ENCODE peak calls at places on chromosomes 12 and 14, in four cellular contexts. X is suprapubic skin, C is GM23248, M is dorsolateral prefrontal cortex. B is an unnamed sample.
A peak's percentile ranks its signal among the peaks of the same experiment; 100 is the strongest.

GRCh38 chr12:106094304-106094703 is 44.5 kb downstream of the NUAK1 start:
- DNase-seq in X (no peak), C (peak; percentile 43), M (no peak), B (no peak)

GRCh38 chr12:49331360-49332222 is 5.4 kb downstream of the C1QL4 start:
- DNase-seq in X (peak; percentile 81), C (peak; percentile 85), M (peak; percentile 80), B (peak; percentile 69)

GRCh38 chr14:99971929-99972747 is 93.1 kb upstream of the EVL start:
- DNase-seq in X (no peak), C (peak; percentile 61), M (no peak), B (no peak)

GRCh38 chr14:34051966-34052657 is 101.2 kb upstream of the EGLN3 start:
- DNase-seq in X (no peak), C (peak; percentile 83), M (no peak), B (no peak)

GRCh38 chr14:77065851-77066554 is 32.1 kb upstream of the CIPC start:
- DNase-seq in X (no peak), C (peak; percentile 45), M (no peak), B (no peak)

GRCh38 chr14:35632276-35633071 is 98.5 kb downstream of the INSM2 start:
- DNase-seq in X (no peak), C (peak; percentile 55), M (no peak), B (no peak)

GRCh38 chr12:76037130-76038105 is 5.8 kb upstream of the PHLDA1 start:
- DNase-seq in X (no peak), C (peak; percentile 89), M (no peak), B (no peak)

GRCh38 chr12:50533203-50533584 is 28.4 kb downstream of the DIP2B start:
- DNase-seq in X (no peak), C (no peak), M (no peak), B (no peak)

GRCh38 chr14:103503296-103503695 is 19.3 kb downstream of the CKB start:
- DNase-seq in X (peak; percentile 75), C (no peak), M (no peak), B (no peak)

GRCh38 chr12:100114574-100114973 is 28.1 kb downstream of the BLTP3B start:
- DNase-seq in X (no peak), C (no peak), M (no peak), B (no peak)

GRCh38 chr12:118342115-118342514 is 30.6 kb downstream of the TAOK3 start:
- DNase-seq in X (no peak), C (no peak), M (no peak), B (no peak)

GRCh38 chr12:108302471-108303311 is 36.4 kb downstream of the CMKLR1 start:
- DNase-seq in X (peak; percentile 93), C (peak; percentile 83), M (no peak), B (no peak)

GRCh38 chr14:98182385-98183055 is 1089.5 kb downstream of the BCL11B start:
- DNase-seq in X (no peak), C (peak; percentile 2), M (no peak), B (no peak)

GRCh38 chr14:57502581-57503254 is 9.1 kb upstream of the CCDC198 start:
- DNase-seq in X (no peak), C (peak; percentile 15), M (peak; percentile 51), B (no peak)

GRCh38 chr12:130831246-130831645 is 7.8 kb downstream of the STX2 start:
- DNase-seq in X (peak; percentile 70), C (no peak), M (no peak), B (no peak)

GRCh38 chr14:100914597-100915021 is 11.1 kb upstream of the RTL1 start:
- DNase-seq in X (no peak), C (peak; percentile 58), M (no peak), B (no peak)

GRCh38 chr12:47905313-47905730 is 528 bp upstream of the VDR start:
- DNase-seq in X (no peak), C (peak; percentile 53), M (no peak), B (no peak)

GRCh38 chr12:38137716-38138115 is 178.9 kb upstream of the ALG10B start:
- DNase-seq in X (no peak), C (no peak), M (no peak), B (no peak)

GRCh38 chr12:12480074-12480473 is 82.6 kb downstream of the DUSP16 start:
- DNase-seq in X (no peak), C (no peak), M (no peak), B (no peak)

GRCh38 chr12:55797550-55797949 is 20.0 kb downstream of the SARNP start:
- DNase-seq in X (no peak), C (no peak), M (no peak), B (no peak)

GRCh38 chr12:62684586-62685295 is 218.1 kb downstream of the MON2 start:
- DNase-seq in X (peak; percentile 87), C (peak; percentile 88), M (no peak), B (no peak)

GRCh38 chr12:105455250-105455649 is 124.8 kb downstream of the C12orf75 start:
- DNase-seq in X (no peak), C (no peak), M (no peak), B (no peak)

GRCh38 chr12:3617565-3617964 is 126.6 kb downstream of the PRMT8 start:
- DNase-seq in X (no peak), C (no peak), M (peak; percentile 23), B (no peak)

GRCh38 chr12:94954029-94954685 is 49.3 kb downstream of the NDUFA12 start:
- DNase-seq in X (no peak), C (peak; percentile 44), M (no peak), B (no peak)

GRCh38 chr14:102523200-102524025 is 13.8 kb upstream of the ANKRD9 start:
- DNase-seq in X (no peak), C (no peak), M (no peak), B (no peak)

GRCh38 chr14:101020971-101021370 is 117.4 kb upstream of the RTL1 start:
- DNase-seq in X (peak; percentile 58), C (no peak), M (peak; percentile 10), B (no peak)

GRCh38 chr12:4240161-4240783 is 33.3 kb upstream of the CCND2 start:
- DNase-seq in X (no peak), C (no peak), M (no peak), B (no peak)

GRCh38 chr14:32413967-32414640 is 85.0 kb downstream of the AKAP6 start:
- DNase-seq in X (no peak), C (no peak), M (no peak), B (no peak)

GRCh38 chr12:9674226-9674590 is 4.7 kb downstream of the CLEC2D start:
- DNase-seq in X (no peak), C (no peak), M (no peak), B (no peak)

GRCh38 chr14:93989939-93990338 is 7.2 kb upstream of the CCDC197 start:
- DNase-seq in X (no peak), C (no peak), M (no peak), B (no peak)

GRCh38 chr12:94595152-94595551 is 55.2 kb downstream of the TMCC3 start:
- DNase-seq in X (no peak), C (no peak), M (no peak), B (no peak)

GRCh38 chr12:52370906-52371608 is 3.8 kb upstream of the KRT85 start:
- DNase-seq in X (no peak), C (peak; percentile 70), M (peak; percentile 67), B (no peak)

DNA sequence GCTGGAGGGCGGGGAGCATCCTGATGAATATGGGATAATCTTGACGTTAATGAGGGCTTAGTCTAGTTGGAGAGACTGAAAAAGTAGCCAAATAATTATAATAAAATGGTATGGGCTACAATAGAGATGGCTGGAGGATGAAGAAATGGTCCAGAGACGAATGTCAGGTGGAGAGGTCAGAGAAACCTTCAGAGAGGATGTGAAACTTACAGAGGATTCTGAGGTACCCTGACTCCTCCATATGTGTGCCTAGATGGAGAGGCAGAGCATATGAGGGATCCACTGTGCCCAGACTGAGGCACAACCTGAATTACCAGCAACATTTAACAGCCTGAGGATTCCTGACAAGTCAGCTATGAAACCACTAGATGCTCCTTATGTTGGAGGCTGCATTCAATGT is 417.0 kb downstream of the ATP23 start:
- DNase-seq in X (no peak), C (no peak), M (no peak), B (no peak)
- H3K27ac ChIP-seq in X (no peak overlapping the region), C (no peak overlapping the region), M (no peak overlapping the region), B (no peak overlapping the region)

DNA sequence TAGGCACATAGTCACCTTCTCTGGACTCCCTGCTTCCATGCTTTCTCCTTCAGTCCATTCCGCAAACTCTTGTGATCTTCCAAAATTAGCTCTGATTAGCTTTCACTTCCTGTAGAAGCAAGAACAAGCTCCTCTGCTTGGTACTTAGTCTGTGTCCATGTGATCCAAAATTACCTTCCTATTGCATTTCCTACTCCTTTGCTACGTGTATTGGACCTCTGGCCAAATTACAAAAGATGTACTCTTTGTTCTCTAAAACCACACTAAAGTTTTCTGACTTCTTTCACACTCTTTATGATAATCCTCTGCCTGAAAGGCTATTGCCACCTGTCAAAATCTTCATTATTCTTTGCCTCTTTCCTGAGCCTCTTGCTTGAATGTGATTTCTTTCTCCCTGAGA is 786 bp upstream of the TSFM start:
- DNase-seq in X (no peak), C (no peak), M (no peak), B (no peak)
- H3K27ac ChIP-seq in X (no peak overlapping the region), C (no peak overlapping the region), M (no peak overlapping the region), B (no peak overlapping the region)

GRCh38 chr14:31092160-31092708 is 66.1 kb upstream of the STRN3 start:
- DNase-seq in X (no peak), C (no peak), M (no peak), B (no peak)
- H3K27ac ChIP-seq in X (no peak overlapping the region), C (peak overlapping the region; percentile 91), M (no peak overlapping the region), B (no peak overlapping the region)

DNA sequence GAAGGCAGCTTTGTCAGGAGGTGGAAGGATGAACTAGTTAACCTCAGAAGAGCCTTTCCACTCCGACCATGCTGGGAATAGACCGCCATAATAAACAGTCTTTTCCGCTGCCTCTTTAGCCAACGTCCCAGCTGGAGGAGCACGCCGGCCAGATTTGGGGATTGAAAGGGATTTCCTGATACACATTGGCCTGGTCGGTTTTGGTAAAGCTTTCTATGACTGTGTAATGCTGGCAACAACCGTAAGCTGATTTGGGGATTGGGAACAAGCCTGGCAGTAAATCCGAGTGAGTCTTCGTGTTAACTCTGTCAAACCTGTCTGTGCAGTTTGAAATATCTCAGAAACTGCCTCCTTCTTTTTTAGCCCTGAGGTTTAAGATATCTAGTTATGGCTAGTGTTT is 87.0 kb downstream of the DAD1 start:
- DNase-seq in X (no peak), C (no peak), M (no peak), B (no peak)
- H3K27ac ChIP-seq in X (peak overlapping the region; percentile 70), C (no peak overlapping the region), M (no peak overlapping the region), B (no peak overlapping the region)

DNA sequence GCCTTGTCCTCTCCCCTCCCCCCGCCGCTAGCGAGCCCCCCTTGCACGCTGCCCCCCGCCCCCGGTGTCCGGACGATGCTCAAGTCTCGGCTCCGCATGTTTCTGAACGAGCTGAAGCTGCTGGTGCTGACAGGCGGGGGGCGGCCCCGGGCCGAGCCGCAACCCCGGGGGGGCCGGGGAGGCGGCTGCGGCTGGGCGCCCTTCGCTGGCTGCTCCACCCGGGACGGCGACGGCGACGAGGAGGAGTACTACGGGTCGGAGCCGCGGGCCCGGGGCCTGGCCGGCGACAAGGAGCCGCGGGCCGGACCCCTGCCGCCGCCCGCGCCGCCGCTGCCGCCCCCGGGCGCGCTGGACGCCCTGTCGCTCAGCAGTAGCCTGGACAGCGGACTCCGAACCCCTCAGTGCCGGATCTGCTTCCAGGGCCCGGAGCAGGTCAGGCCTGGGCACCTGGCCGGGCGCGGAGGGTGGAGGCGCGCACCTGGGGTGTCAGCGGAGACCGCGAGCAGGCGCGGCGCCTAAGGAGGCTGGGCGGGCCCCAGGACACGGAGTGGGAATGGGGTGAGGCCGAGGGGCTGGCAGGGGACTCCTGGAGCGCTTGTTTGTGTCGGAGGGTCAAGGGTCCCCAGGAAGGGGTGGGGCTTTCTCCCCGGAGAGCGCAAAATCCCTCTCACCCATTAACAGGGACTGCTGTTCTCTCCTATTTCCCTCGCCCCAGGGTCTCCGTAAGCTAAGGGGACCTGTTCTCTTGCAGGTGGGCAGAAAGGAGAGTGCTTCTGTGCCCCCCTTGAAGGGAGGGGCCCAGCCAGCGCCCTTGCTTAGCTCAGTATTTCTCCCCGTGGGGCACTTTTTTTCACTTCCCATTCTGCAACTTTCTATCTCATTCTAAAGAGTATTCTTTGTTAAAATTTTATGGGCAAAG is 810 bp downstream of the MARCHF9 start:
- DNase-seq in X (no peak), C (peak; percentile 36), M (no peak), B (no peak)
- H3K27ac ChIP-seq in X (peak overlapping the region; percentile 63), C (no peak overlapping the region), M (peak overlapping the region; percentile 18), B (no peak overlapping the region)